ENCODE peak calls at places on chromosome 20, in four cellular contexts. One of them, this sample, is unnamed.

GRCh38 chr20:13302647-13303425 is 81.8 kb downstream of the ISM1 start:
- DNase-seq in right atrium auricular region: no peak
- DNase-seq in HL-60: no peak
- DNase-seq in brain microvascular endothelial cell: peak; percentile 10
- DNase-seq in this sample: no peak

GRCh38 chr20:51562334-51563140 is 20.0 kb upstream of the NFATC2 start:
- DNase-seq in HL-60: no peak
- DNase-seq in right atrium auricular region: peak; percentile 94
- DNase-seq in brain microvascular endothelial cell: peak; percentile 93
- DNase-seq in this sample: no peak

GRCh38 chr20:53023717-53024116 is 51.6 kb downstream of the TSHZ2 start:
- DNase-seq in HL-60: no peak
- DNase-seq in brain microvascular endothelial cell: no peak
- DNase-seq in right atrium auricular region: no peak
- DNase-seq in this sample: no peak

GRCh38 chr20:45545754-45546453 is 1.3 kb downstream of the EPPIN start:
- DNase-seq in HL-60: no peak
- DNase-seq in brain microvascular endothelial cell: peak; percentile 0
- DNase-seq in right atrium auricular region: no peak
- DNase-seq in this sample: no peak

GRCh38 chr20:542777-543368 is 717 bp downstream of the CSNK2A1 start:
- DNase-seq in right atrium auricular region: no peak
- DNase-seq in brain microvascular endothelial cell: no peak
- DNase-seq in HL-60: no peak
- DNase-seq in this sample: no peak

GRCh38 chr20:45910670-45911485 is 1.1 kb downstream of the PLTP start:
- DNase-seq in brain microvascular endothelial cell: peak; percentile 100
- DNase-seq in right atrium auricular region: peak; percentile 100
- DNase-seq in HL-60: peak; percentile 96
- DNase-seq in this sample: peak; percentile 98

GRCh38 chr20:52219441-52219840 is 27.9 kb upstream of the ZFP64 start:
- DNase-seq in brain microvascular endothelial cell: no peak
- DNase-seq in HL-60: no peak
- DNase-seq in right atrium auricular region: no peak
- DNase-seq in this sample: no peak

GRCh38 chr20:56391596-56392281 is at the start of gene AURKA:
- DNase-seq in HL-60: no peak
- DNase-seq in brain microvascular endothelial cell: no peak
- DNase-seq in right atrium auricular region: no peak
- DNase-seq in this sample: no peak

GRCh38 chr20:33796263-33796906 is 14.8 kb upstream of the CHMP4B start:
- DNase-seq in HL-60: no peak
- DNase-seq in right atrium auricular region: no peak
- DNase-seq in brain microvascular endothelial cell: no peak
- DNase-seq in this sample: peak; percentile 46

GRCh38 chr20:1566701-1567100 is 9.2 kb upstream of the SIRPD start:
- DNase-seq in HL-60: no peak
- DNase-seq in right atrium auricular region: no peak
- DNase-seq in brain microvascular endothelial cell: no peak
- DNase-seq in this sample: no peak

GRCh38 chr20:25867776-25868649 is 171.4 kb upstream of the ZNF337 start:
- DNase-seq in HL-60: no peak
- DNase-seq in right atrium auricular region: peak; percentile 87
- DNase-seq in brain microvascular endothelial cell: peak; percentile 77
- DNase-seq in this sample: no peak

GRCh38 chr20:62136283-62137091 is 6.7 kb downstream of the PSMA7 start:
- DNase-seq in right atrium auricular region: peak; percentile 79
- DNase-seq in brain microvascular endothelial cell: peak; percentile 59
- DNase-seq in HL-60: no peak
- DNase-seq in this sample: no peak

GRCh38 chr20:32742322-32743236 is 688 bp downstream of the COMMD7 start:
- DNase-seq in HL-60: no peak
- DNase-seq in brain microvascular endothelial cell: no peak
- DNase-seq in right atrium auricular region: no peak
- DNase-seq in this sample: no peak

GRCh38 chr20:12171927-12172581 is 254.4 kb downstream of the BTBD3 start:
- DNase-seq in HL-60: no peak
- DNase-seq in right atrium auricular region: no peak
- DNase-seq in brain microvascular endothelial cell: peak; percentile 28
- DNase-seq in this sample: peak; percentile 26

GRCh38 chr20:46304361-46304760 is 3.9 kb downstream of the CDH22 start:
- DNase-seq in HL-60: no peak
- DNase-seq in brain microvascular endothelial cell: no peak
- DNase-seq in right atrium auricular region: no peak
- DNase-seq in this sample: no peak

GRCh38 chr20:2822073-2822472 is 5.9 kb downstream of the TMEM239 start:
- DNase-seq in right atrium auricular region: no peak
- DNase-seq in HL-60: no peak
- DNase-seq in brain microvascular endothelial cell: no peak
- DNase-seq in this sample: no peak

DNA sequence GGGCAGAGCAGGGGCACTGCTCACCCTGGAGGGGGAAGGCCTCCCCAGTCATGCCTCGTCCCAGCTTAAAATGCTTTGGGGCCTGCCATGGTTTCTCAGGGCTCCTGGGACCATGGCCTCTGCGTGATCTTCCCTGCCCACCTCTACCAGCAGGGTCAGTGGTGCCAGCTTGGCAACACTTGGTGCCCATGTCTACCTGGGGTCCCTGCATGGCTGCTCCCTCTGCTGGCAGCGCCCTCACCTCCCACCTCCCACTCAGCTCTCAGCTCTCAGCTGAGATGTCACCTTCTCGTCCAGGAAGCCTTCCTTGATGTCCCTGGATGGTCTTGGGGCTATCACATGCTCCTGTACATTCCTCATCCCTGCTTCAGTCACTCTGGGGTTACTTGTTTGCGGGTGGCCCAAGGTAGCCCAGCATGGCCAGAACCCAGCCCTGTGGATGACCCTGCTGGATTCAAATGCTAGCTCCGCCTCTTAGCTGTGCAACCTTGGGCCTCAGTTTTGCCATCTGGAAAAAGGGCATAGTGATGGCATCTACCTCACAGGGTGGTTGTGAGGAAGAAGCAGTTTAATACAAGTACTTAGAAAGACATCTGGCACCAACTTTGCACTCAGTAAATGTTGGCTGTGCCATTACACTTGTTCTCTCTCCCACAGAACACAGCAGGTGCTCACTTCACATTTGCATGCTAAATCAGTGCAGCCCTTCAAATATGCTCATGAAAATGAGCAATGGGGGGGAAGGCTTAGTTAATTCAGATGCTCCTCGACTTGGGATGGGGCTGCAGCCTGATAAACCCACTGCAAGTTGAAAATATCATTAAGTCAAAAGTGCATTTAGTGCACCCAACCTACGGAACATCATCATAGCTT is 53.5 kb upstream of the PTPN1 start:
- DNase-seq in right atrium auricular region: no peak
- DNase-seq in HL-60: no peak
- DNase-seq in brain microvascular endothelial cell: no peak
- DNase-seq in this sample: no peak
- H3K27ac ChIP-seq in right atrium auricular region: peak overlapping the region; percentile 79
- H3K27ac ChIP-seq in HL-60: no peak overlapping the region
- H3K27ac ChIP-seq in brain microvascular endothelial cell: no peak overlapping the region
- H3K27ac ChIP-seq in this sample: no peak overlapping the region

GRCh38 chr20:38779247-38780097 is 26.0 kb upstream of the PPP1R16B start:
- DNase-seq in right atrium auricular region: no peak
- DNase-seq in brain microvascular endothelial cell: no peak
- DNase-seq in HL-60: no peak
- DNase-seq in this sample: no peak
- H3K27ac ChIP-seq in right atrium auricular region: no peak overlapping the region
- H3K27ac ChIP-seq in brain microvascular endothelial cell: no peak overlapping the region
- H3K27ac ChIP-seq in HL-60: no peak overlapping the region
- H3K27ac ChIP-seq in this sample: no peak overlapping the region

GRCh38 chr20:48858075-48858790 is 30.4 kb upstream of the PREX1 start:
- DNase-seq in brain microvascular endothelial cell: no peak
- DNase-seq in HL-60: no peak
- DNase-seq in right atrium auricular region: no peak
- DNase-seq in this sample: no peak
- H3K27ac ChIP-seq in brain microvascular endothelial cell: no peak overlapping the region
- H3K27ac ChIP-seq in HL-60: peak overlapping the region; percentile 65
- H3K27ac ChIP-seq in right atrium auricular region: no peak overlapping the region
- H3K27ac ChIP-seq in this sample: no peak overlapping the region

GRCh38 chr20:6038256-6038655 is 15.6 kb downstream of the LRRN4 start:
- DNase-seq in right atrium auricular region: no peak
- DNase-seq in HL-60: no peak
- DNase-seq in brain microvascular endothelial cell: no peak
- DNase-seq in this sample: no peak

GRCh38 chr20:6034134-6034969 is 19.5 kb downstream of the LRRN4 start:
- DNase-seq in right atrium auricular region: no peak
- DNase-seq in HL-60: no peak
- DNase-seq in brain microvascular endothelial cell: peak; percentile 16
- DNase-seq in this sample: no peak

GRCh38 chr20:6036213-6036612 is 17.6 kb downstream of the LRRN4 start:
- DNase-seq in brain microvascular endothelial cell: no peak
- DNase-seq in HL-60: no peak
- DNase-seq in right atrium auricular region: no peak
- DNase-seq in this sample: no peak

GRCh38 chr20:6039766-6040165 is 14.1 kb downstream of the LRRN4 start:
- DNase-seq in right atrium auricular region: no peak
- DNase-seq in brain microvascular endothelial cell: no peak
- DNase-seq in HL-60: no peak
- DNase-seq in this sample: no peak

GRCh38 chr20:6037082-6037481 is 16.8 kb downstream of the LRRN4 start:
- DNase-seq in HL-60: no peak
- DNase-seq in right atrium auricular region: no peak
- DNase-seq in brain microvascular endothelial cell: no peak
- DNase-seq in this sample: no peak
- H3K27ac ChIP-seq in HL-60: no peak overlapping the region
- H3K27ac ChIP-seq in right atrium auricular region: no peak overlapping the region
- H3K27ac ChIP-seq in brain microvascular endothelial cell: no peak overlapping the region
- H3K27ac ChIP-seq in this sample: no peak overlapping the region

GRCh38 chr20:57693670-57694329 is 16.0 kb downstream of the PMEPA1 start:
- DNase-seq in HL-60: no peak
- DNase-seq in right atrium auricular region: no peak
- DNase-seq in brain microvascular endothelial cell: no peak
- DNase-seq in this sample: no peak

GRCh38 chr20:57694481-57694880 is 15.3 kb downstream of the PMEPA1 start:
- DNase-seq in brain microvascular endothelial cell: no peak
- DNase-seq in HL-60: no peak
- DNase-seq in right atrium auricular region: no peak
- DNase-seq in this sample: no peak

GRCh38 chr20:57695012-57695411 is 14.8 kb downstream of the PMEPA1 start:
- DNase-seq in HL-60: no peak
- DNase-seq in brain microvascular endothelial cell: no peak
- DNase-seq in right atrium auricular region: no peak
- DNase-seq in this sample: peak; percentile 87

GRCh38 chr20:57692393-57692792 is 17.4 kb downstream of the PMEPA1 start:
- DNase-seq in right atrium auricular region: no peak
- DNase-seq in brain microvascular endothelial cell: no peak
- DNase-seq in HL-60: no peak
- DNase-seq in this sample: no peak

GRCh38 chr20:57693002-57693582 is 16.7 kb downstream of the PMEPA1 start:
- DNase-seq in right atrium auricular region: no peak
- DNase-seq in brain microvascular endothelial cell: no peak
- DNase-seq in HL-60: no peak
- DNase-seq in this sample: peak; percentile 98
- H3K27ac ChIP-seq in right atrium auricular region: no peak overlapping the region
- H3K27ac ChIP-seq in brain microvascular endothelial cell: no peak overlapping the region
- H3K27ac ChIP-seq in HL-60: no peak overlapping the region
- H3K27ac ChIP-seq in this sample: peak overlapping the region; percentile 99

DNA sequence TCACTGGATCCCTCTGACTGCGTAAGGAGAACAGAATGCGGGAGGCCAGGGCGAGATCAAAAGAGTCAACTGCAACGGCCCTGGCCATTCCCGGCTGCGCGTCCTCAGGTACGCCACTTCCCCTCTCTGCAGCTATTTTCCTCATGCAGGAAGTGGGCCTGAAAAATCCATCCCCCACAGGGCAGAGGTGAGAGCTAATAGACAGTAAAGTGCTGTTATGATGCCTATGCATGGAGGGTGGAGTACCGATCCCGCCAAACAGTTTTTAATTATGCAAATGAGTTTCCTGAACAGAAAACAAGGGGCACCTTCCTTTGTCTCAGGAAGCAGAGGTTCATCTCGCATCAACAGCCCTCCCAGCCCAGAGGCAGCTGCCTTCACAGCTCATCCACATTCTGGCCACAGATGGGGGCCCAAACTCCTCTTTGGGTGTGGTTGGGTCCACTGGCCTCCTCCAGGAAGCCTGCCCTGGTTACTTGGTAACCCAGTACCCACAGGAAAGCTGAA is 9.3 kb downstream of the PREX1 start:
- DNase-seq in HL-60: no peak
- DNase-seq in right atrium auricular region: no peak
- DNase-seq in brain microvascular endothelial cell: no peak
- DNase-seq in this sample: no peak
- H3K27ac ChIP-seq in HL-60: no peak overlapping the region
- H3K27ac ChIP-seq in right atrium auricular region: no peak overlapping the region
- H3K27ac ChIP-seq in brain microvascular endothelial cell: no peak overlapping the region
- H3K27ac ChIP-seq in this sample: no peak overlapping the region

GRCh38 chr20:44543345-44543744 is 21.5 kb upstream of the SERINC3 start:
- DNase-seq in HL-60: no peak
- DNase-seq in brain microvascular endothelial cell: no peak
- DNase-seq in right atrium auricular region: no peak
- DNase-seq in this sample: no peak

GRCh38 chr20:44542902-44543301 is 21.0 kb upstream of the SERINC3 start:
- DNase-seq in right atrium auricular region: no peak
- DNase-seq in HL-60: no peak
- DNase-seq in brain microvascular endothelial cell: no peak
- DNase-seq in this sample: no peak

GRCh38 chr20:44544178-44544719 is 22.4 kb upstream of the SERINC3 start:
- DNase-seq in HL-60: no peak
- DNase-seq in right atrium auricular region: no peak
- DNase-seq in brain microvascular endothelial cell: no peak
- DNase-seq in this sample: no peak

GRCh38 chr20:44540834-44541233 is 19.0 kb upstream of the SERINC3 start:
- DNase-seq in brain microvascular endothelial cell: peak; percentile 86
- DNase-seq in right atrium auricular region: no peak
- DNase-seq in HL-60: no peak
- DNase-seq in this sample: no peak

DNA sequence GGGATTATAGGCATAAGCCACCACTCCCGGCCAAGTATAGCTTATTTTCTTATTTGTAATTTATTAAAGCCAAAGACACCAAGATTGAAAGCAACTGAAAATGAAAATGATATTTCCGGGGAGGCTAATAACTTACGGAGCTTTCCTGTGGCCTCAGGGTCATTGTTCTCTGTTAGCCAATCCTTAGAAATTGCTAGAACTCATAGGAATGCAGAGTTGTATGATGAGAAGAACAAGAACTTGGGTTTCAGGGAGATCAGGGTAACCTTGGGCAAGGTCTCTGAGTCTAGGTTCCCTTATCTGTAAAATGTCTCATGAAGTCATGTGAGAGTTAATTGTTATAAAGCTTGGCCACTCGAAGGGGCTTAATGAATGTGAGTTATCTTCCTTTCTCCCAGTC is 20.1 kb upstream of the SERINC3 start:
- DNase-seq in brain microvascular endothelial cell: no peak
- DNase-seq in right atrium auricular region: no peak
- DNase-seq in HL-60: no peak
- DNase-seq in this sample: no peak
- H3K27ac ChIP-seq in brain microvascular endothelial cell: no peak overlapping the region
- H3K27ac ChIP-seq in right atrium auricular region: no peak overlapping the region
- H3K27ac ChIP-seq in HL-60: no peak overlapping the region
- H3K27ac ChIP-seq in this sample: no peak overlapping the region